ENCODE peak calls at places on chromosomes 5 and 9, in seven cellular contexts. S is osteoblast; T is neuronal stem cell; Q is CD8-positive, alpha-beta memory T cell; P is H9; B is MM.1S; K is psoas muscle. M is an unnamed sample. For H3K4me1, the result is how much of the 10 kb centered on the place peaks cover.

GRCh38 chr9:18861599-18862546 is 171.1 kb downstream of the SAXO1 start:
- DNase-seq in S (peak), T (peak), Q (no peak), P (peak), B (no peak), K (peak), M (peak)

GRCh38 chr9:87601175-87601574 is 103.5 kb downstream of the DAPK1 start:
- DNase-seq in S (no peak), T (no peak), Q (no peak), P (no peak), B (no peak), K (peak), M (no peak)

GRCh38 chr5:54120473-54120872 is 189.9 kb downstream of the ARL15 start:
- DNase-seq in S (no peak), T (no peak), Q (no peak), P (no peak), B (no peak), K (no peak), M (no peak)

GRCh38 chr5:95621839-95622629 is 2.1 kb downstream of the GPR150 start:
- DNase-seq in S (no peak), T (no peak), Q (no peak), P (no peak), B (no peak), K (no peak), M (no peak)

GRCh38 chr9:89845321-89845720 is 240.5 kb downstream of the GADD45G start:
- DNase-seq in S (no peak), T (no peak), Q (no peak), P (no peak), B (no peak), K (no peak), M (no peak)

GRCh38 chr9:109335929-109336328 is 15.1 kb upstream of the EPB41L4B start:
- DNase-seq in S (no peak), T (no peak), Q (no peak), P (no peak), B (no peak), K (no peak), M (no peak)

GRCh38 chr9:99000480-99001395 is 57.0 kb downstream of the COL15A1 start:
- DNase-seq in S (peak), T (no peak), Q (peak), P (peak), B (peak), K (no peak), M (no peak)

GRCh38 chr5:6066026-6066425 is 312.3 kb downstream of the MED10 start:
- DNase-seq in S (no peak), T (no peak), Q (no peak), P (no peak), B (no peak), K (no peak), M (no peak)

GRCh38 chr5:28808967-28809810 is 1770.8 kb upstream of the CDH9 start:
- DNase-seq in S (no peak), T (no peak), Q (no peak), P (no peak), B (no peak), K (no peak), M (no peak)

GRCh38 chr9:113380869-113381378 is 4.1 kb upstream of the HDHD3 start:
- DNase-seq in S (no peak), T (no peak), Q (no peak), P (no peak), B (peak), K (no peak), M (no peak)

GRCh38 chr5:78797945-78798731 is 149.6 kb upstream of the LHFPL2 start:
- DNase-seq in S (peak), T (no peak), Q (no peak), P (no peak), B (no peak), K (no peak), M (no peak)

GRCh38 chr5:139663207-139663606 is 15.1 kb downstream of the CXXC5 start:
- DNase-seq in S (no peak), T (no peak), Q (no peak), P (no peak), B (no peak), K (no peak), M (no peak)
- H3K4me1 ChIP-seq in S (half or more), T (under half), Q (under half), P (under half), B (under half), K (half or more), M (under half)

GRCh38 chr5:178357127-178357526 is 124.5 kb upstream of the PHYKPL start:
- DNase-seq in S (peak), T (peak), Q (no peak), P (peak), B (no peak), K (no peak), M (peak)
- H3K27ac ChIP-seq in S (no peak), T (peak), Q (no peak), P (no peak), B (no peak), K (no peak), M (no peak)

GRCh38 chr9:126325779-126326178 is 850 bp upstream of the MVB12B start:
- DNase-seq in S (peak), T (no peak), Q (no peak), P (no peak), B (no peak), K (no peak), M (no peak)

GRCh38 chr9:126327750-126328120 is 1.1 kb downstream of the MVB12B start:
- DNase-seq in S (peak), T (no peak), Q (no peak), P (no peak), B (no peak), K (no peak), M (no peak)

GRCh38 chr9:126326228-126327015 is at the start of gene MVB12B:
- DNase-seq in S (peak), T (peak), Q (peak), P (peak), B (peak), K (peak), M (no peak)

GRCh38 chr9:126328415-126328814 is 1.8 kb downstream of the MVB12B start:
- DNase-seq in S (no peak), T (no peak), Q (no peak), P (no peak), B (no peak), K (no peak), M (no peak)

GRCh38 chr9:126327016-126327749 is 554 bp downstream of the MVB12B start:
- DNase-seq in S (no peak), T (no peak), Q (no peak), P (peak), B (peak), K (peak), M (no peak)
- H3K4me1 ChIP-seq in S (under half), T (under half), Q (under half), P (under half), B (under half), K (under half), M (under half)

GRCh38 chr9:93345630-93346239 is 105.8 kb upstream of the FAM120A start:
- DNase-seq in S (no peak), T (peak), Q (no peak), P (no peak), B (no peak), K (no peak), M (no peak)
- H3K27ac ChIP-seq in S (no peak), T (no peak), Q (no peak), P (no peak), B (no peak), K (no peak), M (no peak)

DNA sequence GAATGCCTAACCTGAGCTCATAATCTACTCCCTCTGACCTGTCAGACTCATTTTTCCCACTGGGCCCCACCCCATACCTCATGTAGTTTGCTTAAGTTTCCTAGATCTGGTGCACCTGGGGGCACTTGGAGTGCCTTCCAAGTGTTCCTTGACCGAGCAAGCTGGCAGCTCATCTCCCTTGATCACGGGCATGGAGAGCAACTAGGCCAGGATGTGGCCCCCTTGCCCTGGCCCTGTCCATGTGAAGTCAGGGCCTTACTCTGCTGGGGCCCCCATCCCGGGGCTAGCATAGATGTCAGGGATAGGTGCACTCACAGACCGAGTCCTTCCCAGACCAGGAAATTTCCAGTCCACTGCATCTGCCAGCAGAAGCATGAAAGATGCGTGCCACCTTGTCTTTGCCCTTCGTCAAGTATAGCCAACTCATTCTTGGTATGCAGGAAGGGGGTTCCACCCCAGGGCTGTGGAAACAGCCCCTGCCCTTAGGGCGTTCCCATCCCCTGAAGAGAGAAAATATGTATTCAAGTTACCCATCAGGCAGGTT is 41.9 kb downstream of the SLC22A5 start:
- DNase-seq in S (peak), T (no peak), Q (no peak), P (no peak), B (peak), K (no peak), M (no peak)
- H3K4me1 ChIP-seq in S (under half), T (under half), Q (half or more), P (under half), B (under half), K (half or more), M (under half)

DNA sequence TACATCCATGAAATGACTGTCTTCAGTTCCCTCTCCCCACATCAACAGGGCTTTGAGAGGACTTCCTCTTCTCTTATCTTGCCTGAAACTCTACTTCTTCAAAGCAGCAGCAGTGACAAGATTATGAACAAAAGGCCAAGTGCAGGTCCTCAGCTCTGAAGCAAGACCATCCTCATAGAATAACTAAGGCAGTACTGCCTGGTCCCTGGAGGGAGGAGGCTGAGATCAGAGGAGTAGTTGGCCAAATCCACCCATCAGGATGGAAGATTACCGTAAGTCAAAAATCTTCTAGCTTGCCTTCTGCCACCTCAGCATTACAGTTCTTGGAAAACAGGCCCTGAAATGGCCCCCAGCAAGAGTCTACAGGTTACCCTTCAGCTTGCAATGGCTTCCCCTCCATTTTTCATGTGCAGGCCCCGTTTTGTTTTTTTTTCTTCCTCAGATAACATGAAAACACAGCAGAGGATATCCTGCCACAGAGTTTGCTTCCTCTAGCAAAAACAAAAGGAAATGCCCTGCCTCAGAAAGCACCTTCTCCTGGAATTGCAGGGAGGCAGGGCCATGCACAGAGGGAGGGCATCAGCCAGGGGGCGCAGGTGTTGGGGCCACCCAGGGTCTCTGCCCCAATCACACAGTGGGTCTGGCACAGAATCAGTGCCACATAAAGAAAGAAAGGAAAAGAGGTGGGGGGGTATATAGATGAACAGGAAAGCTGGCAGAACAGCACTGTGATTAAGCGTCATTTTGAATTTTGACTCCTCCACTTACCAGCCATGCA is 40.0 kb downstream of the KLHL3 start:
- DNase-seq in S (peak), T (no peak), Q (no peak), P (peak), B (no peak), K (no peak), M (no peak)
- H3K27ac ChIP-seq in S (no peak), T (no peak), Q (no peak), P (no peak), B (no peak), K (no peak), M (no peak)